ENCODE peak calls at places on chromosomes 2 and 18, in ten cellular contexts. N, J, T, U, I, P, Y, O, V and D are unnamed samples.

GRCh38 chr18:50734886-50735285 is 84.9 kb downstream of the MRO start:
- DNase-seq in T (no peak), V (no peak), I (no peak), Y (no peak), N (no peak), P (no peak), U (no peak), J (no peak), O (no peak), D (no peak)

GRCh38 chr2:9030882-9031645 is 27.6 kb upstream of the MBOAT2 start:
- DNase-seq in I (no peak), N (no peak), V (no peak), T (no peak), O (no peak), P (no peak), Y (no peak), U (no peak), J (no peak), D (no peak)

GRCh38 chr2:64404002-64404731 is 49.8 kb upstream of the LGALSL start:
- DNase-seq in V (no peak), Y (peak; percentile 77), T (no peak), U (no peak), I (peak; percentile 89), P (no peak), O (no peak), J (peak; percentile 93), N (no peak), D (peak; percentile 29)

GRCh38 chr2:178069551-178069950 is 3.0 kb downstream of the PDE11A start:
- DNase-seq in N (no peak), U (peak; percentile 32), Y (no peak), O (no peak), P (no peak), T (peak; percentile 58), I (no peak), J (no peak), V (no peak), D (no peak)

GRCh38 chr2:203490391-203490790 is 44.7 kb downstream of the RAPH1 start:
- DNase-seq in I (no peak), T (no peak), N (no peak), V (no peak), O (no peak), J (no peak), Y (no peak), P (no peak), U (no peak), D (no peak)

GRCh38 chr2:192190474-192190873 is 4.3 kb downstream of the TMEFF2 start:
- DNase-seq in J (no peak), I (no peak), V (no peak), P (peak; percentile 19), Y (peak; percentile 23), U (peak; percentile 24), N (no peak), T (peak; percentile 41), O (no peak), D (no peak)

GRCh38 chr2:18855027-18855426 is 265.7 kb upstream of the NT5C1B start:
- DNase-seq in O (no peak), N (peak; percentile 13), V (no peak), J (no peak), T (peak; percentile 27), Y (no peak), U (peak; percentile 62), I (no peak), P (no peak), D (peak; percentile 10)

GRCh38 chr18:33540392-33540791 is 37.6 kb upstream of the ASXL3 start:
- DNase-seq in N (no peak), J (no peak), O (no peak), T (no peak), I (no peak), P (no peak), U (no peak), Y (no peak), V (no peak), D (no peak)

GRCh38 chr2:37621199-37621598 is 50.2 kb downstream of the CDC42EP3 start:
- DNase-seq in I (no peak), T (no peak), P (no peak), Y (no peak), N (no peak), J (no peak), U (no peak), V (no peak), O (no peak), D (no peak)

GRCh38 chr2:180122874-180123273 is 115.8 kb upstream of the CWC22 start:
- DNase-seq in P (no peak), I (no peak), O (no peak), T (peak; percentile 13), Y (no peak), N (no peak), V (no peak), J (no peak), U (no peak), D (no peak)

GRCh38 chr2:168583064-168583709 is 127.1 kb downstream of the CERS6 start:
- DNase-seq in Y (no peak), T (no peak), N (no peak), V (no peak), U (no peak), J (no peak), O (no peak), P (peak; percentile 40), I (no peak), D (no peak)

GRCh38 chr2:19911799-19912509 is 10.2 kb upstream of the TTC32 start:
- DNase-seq in J (no peak), V (no peak), O (no peak), N (no peak), P (no peak), U (no peak), T (peak; percentile 31), Y (no peak), I (no peak), D (peak; percentile 79)

GRCh38 chr18:60892855-60893254 is 440.4 kb upstream of the CDH20 start:
- DNase-seq in I (no peak), Y (peak; percentile 7), O (no peak), P (no peak), N (no peak), T (peak; percentile 40), U (no peak), V (no peak), J (no peak), D (no peak)

GRCh38 chr2:213306320-213306942 is 22.2 kb downstream of the SPAG16 start:
- DNase-seq in O (no peak), P (no peak), T (peak; percentile 52), V (no peak), J (peak; percentile 33), N (no peak), Y (no peak), U (peak; percentile 30), I (no peak), D (no peak)

GRCh38 chr2:112776113-112776512 is 8.2 kb downstream of the IL1A start:
- DNase-seq in Y (peak; percentile 52), P (no peak), N (no peak), J (no peak), U (no peak), T (no peak), V (no peak), O (no peak), I (no peak), D (no peak)

GRCh38 chr2:17573085-17573805 is 32.7 kb downstream of the VSNL1 start:
- DNase-seq in J (no peak), U (peak; percentile 35), V (no peak), P (peak; percentile 12), N (no peak), O (no peak), I (no peak), Y (no peak), T (no peak), D (no peak)

GRCh38 chr2:17813015-17813741 is 3.1 kb upstream of the MSGN1 start:
- DNase-seq in P (no peak), J (no peak), U (no peak), Y (peak; percentile 79), T (no peak), N (no peak), O (no peak), V (no peak), I (no peak), D (no peak)

GRCh38 chr2:16553222-16553621 is 112.4 kb downstream of the CYRIA start:
- DNase-seq in P (peak; percentile 12), I (no peak), J (peak; percentile 16), O (no peak), U (peak; percentile 76), Y (peak; percentile 65), T (peak; percentile 54), N (peak; percentile 37), V (no peak), D (peak; percentile 52)

GRCh38 chr2:190972213-190972612 is 41.8 kb downstream of the STAT1 start:
- DNase-seq in O (no peak), U (no peak), T (no peak), N (no peak), J (no peak), I (no peak), V (no peak), P (no peak), Y (no peak), D (no peak)

GRCh38 chr2:218755567-218756404 is 26.2 kb upstream of the CYP27A1 start:
- DNase-seq in U (no peak), I (no peak), N (no peak), O (no peak), P (no peak), Y (no peak), T (no peak), V (no peak), J (no peak), D (no peak)

GRCh38 chr2:41618754-41619153 is 429.1 kb upstream of the PKDCC start:
- DNase-seq in V (no peak), I (no peak), Y (peak; percentile 37), J (no peak), T (no peak), N (no peak), O (no peak), P (no peak), U (no peak), D (no peak)

GRCh38 chr2:225008179-225008829 is 34.0 kb downstream of the DOCK10 start:
- DNase-seq in V (no peak), I (no peak), U (no peak), P (no peak), T (no peak), Y (peak; percentile 98), N (no peak), O (no peak), J (no peak), D (no peak)

GRCh38 chr18:62850619-62851306 is 135.4 kb downstream of the PHLPP1 start:
- DNase-seq in J (peak; percentile 7), P (no peak), I (no peak), U (no peak), Y (no peak), V (no peak), T (no peak), N (no peak), O (no peak), D (no peak)

GRCh38 chr2:237254911-237255578 is 158.9 kb downstream of the COL6A3 start:
- DNase-seq in P (no peak), U (no peak), T (no peak), N (no peak), J (no peak), I (no peak), Y (no peak), V (no peak), O (no peak), D (peak; percentile 37)

GRCh38 chr2:240136671-240137292 is 677 bp upstream of the COPS9 start:
- DNase-seq in T (no peak), V (no peak), N (no peak), Y (no peak), O (peak; percentile 35), J (no peak), P (peak; percentile 62), I (no peak), U (no peak), D (no peak)

GRCh38 chr2:69624153-69624552 is 19.4 kb downstream of the AAK1 start:
- DNase-seq in T (no peak), I (no peak), V (no peak), Y (peak; percentile 75), J (no peak), P (no peak), O (no peak), U (no peak), N (no peak), D (no peak)